ENCODE peak calls at places on chromosomes 12 and 14, in five cellular contexts. One of them, this sample, is unnamed.

GRCh38 chr14:41925409-41925808 is 318.7 kb downstream of the LRFN5 start:
- DNase-seq in NCI-H1436: peak
- DNase-seq in dorsolateral prefrontal cortex: no peak
- DNase-seq in HT1080: peak
- DNase-seq in left colon: no peak
- DNase-seq in this sample: peak

GRCh38 chr12:122609696-122610095 is 82.6 kb downstream of the KNTC1 start:
- DNase-seq in NCI-H1436: no peak
- DNase-seq in dorsolateral prefrontal cortex: no peak
- DNase-seq in HT1080: no peak
- DNase-seq in left colon: no peak
- DNase-seq in this sample: no peak

GRCh38 chr12:98939350-98939749 is 294.3 kb downstream of the APAF1 start:
- DNase-seq in NCI-H1436: no peak
- DNase-seq in dorsolateral prefrontal cortex: peak
- DNase-seq in HT1080: peak
- DNase-seq in left colon: no peak
- DNase-seq in this sample: no peak

GRCh38 chr14:58898655-58899316 is 261.0 kb downstream of the DACT1 start:
- DNase-seq in NCI-H1436: no peak
- DNase-seq in dorsolateral prefrontal cortex: no peak
- DNase-seq in HT1080: peak
- DNase-seq in left colon: no peak
- DNase-seq in this sample: no peak

GRCh38 chr12:123142948-123143752 is 7.7 kb downstream of the PITPNM2 start:
- DNase-seq in NCI-H1436: peak
- DNase-seq in dorsolateral prefrontal cortex: no peak
- DNase-seq in HT1080: no peak
- DNase-seq in left colon: peak
- DNase-seq in this sample: peak

GRCh38 chr12:5796171-5797091 is 148.6 kb downstream of the ANO2 start:
- DNase-seq in NCI-H1436: no peak
- DNase-seq in dorsolateral prefrontal cortex: no peak
- DNase-seq in HT1080: peak
- DNase-seq in left colon: peak
- DNase-seq in this sample: peak

GRCh38 chr14:71029236-71029781 is 122.0 kb downstream of the PCNX1 start:
- DNase-seq in NCI-H1436: no peak
- DNase-seq in dorsolateral prefrontal cortex: no peak
- DNase-seq in HT1080: no peak
- DNase-seq in left colon: no peak
- DNase-seq in this sample: no peak

GRCh38 chr12:17372508-17372907 is 717.5 kb downstream of the RERGL start:
- DNase-seq in NCI-H1436: no peak
- DNase-seq in dorsolateral prefrontal cortex: no peak
- DNase-seq in HT1080: no peak
- DNase-seq in left colon: no peak
- DNase-seq in this sample: peak

GRCh38 chr14:100147181-100147631 is 12.2 kb downstream of the DEGS2 start:
- DNase-seq in NCI-H1436: no peak
- DNase-seq in dorsolateral prefrontal cortex: no peak
- DNase-seq in HT1080: no peak
- DNase-seq in left colon: peak
- DNase-seq in this sample: no peak

GRCh38 chr12:45125997-45126396 is 75.1 kb upstream of the DBX2 start:
- DNase-seq in NCI-H1436: no peak
- DNase-seq in dorsolateral prefrontal cortex: no peak
- DNase-seq in HT1080: no peak
- DNase-seq in left colon: no peak
- DNase-seq in this sample: no peak